ENCODE peak calls at places on chromosomes 16 and 17, in four cellular contexts. E, V, Y and H are unnamed samples.

GRCh38 chr16:56855201-56855600 is 9.8 kb upstream of the SLC12A3 start:
- DNase-seq in E (peak), V (no peak), Y (no peak), H (no peak)

GRCh38 chr16:72261127-72261526 is 89.2 kb upstream of the PMFBP1 start:
- DNase-seq in E (no peak), V (no peak), Y (no peak), H (no peak)

GRCh38 chr16:23491490-23492391 is 18.6 kb downstream of the GGA2 start:
- DNase-seq in E (no peak), V (no peak), Y (peak), H (no peak)

GRCh38 chr17:82318772-82319606 is 1.6 kb upstream of the CD7 start:
- DNase-seq in E (no peak), V (no peak), Y (no peak), H (no peak)

GRCh38 chr17:67379251-67379630 is 2.2 kb downstream of the PITPNC1 start:
- DNase-seq in E (no peak), V (no peak), Y (no peak), H (no peak)

GRCh38 chr17:48250949-48251348 is 143.4 kb downstream of the SNX11 start:
- DNase-seq in E (no peak), V (no peak), Y (no peak), H (no peak)

GRCh38 chr16:58346831-58347371 is 45.4 kb upstream of the GINS3 start:
- DNase-seq in E (no peak), V (no peak), Y (no peak), H (no peak)

GRCh38 chr17:21095735-21096134 is 31.0 kb upstream of the DHRS7B start:
- DNase-seq in E (no peak), V (no peak), Y (no peak), H (no peak)

GRCh38 chr17:57940217-57940616 is 15.0 kb downstream of the CUEDC1 start:
- DNase-seq in E (no peak), V (no peak), Y (no peak), H (no peak)

GRCh38 chr16:61042736-61043135 is 993.5 kb downstream of the CDH8 start:
- DNase-seq in E (no peak), V (no peak), Y (no peak), H (no peak)

GRCh38 chr17:8151641-8152111 is 528 bp downstream of the PER1 start:
- DNase-seq in E (peak), V (peak), Y (peak), H (peak)

GRCh38 chr17:71516149-71516548 is 604.7 kb upstream of the SOX9 start:
- DNase-seq in E (no peak), V (no peak), Y (peak), H (no peak)

GRCh38 chr17:75776399-75777242 is 8.0 kb upstream of the UNK start:
- DNase-seq in E (no peak), V (no peak), Y (peak), H (peak)

GRCh38 chr17:46805771-46806170 is 12.7 kb downstream of the WNT3 start:
- DNase-seq in E (no peak), V (no peak), Y (no peak), H (no peak)

GRCh38 chr16:78106659-78107058 is 7.2 kb downstream of the WWOX start:
- DNase-seq in E (no peak), V (no peak), Y (no peak), H (no peak)

GRCh38 chr16:83955218-83956130 is 2.4 kb downstream of the OSGIN1 start:
- DNase-seq in E (no peak), V (no peak), Y (no peak), H (no peak)

GRCh38 chr17:50397919-50398285 is 579 bp upstream of the LRRC59 start:
- DNase-seq in E (no peak), V (no peak), Y (no peak), H (no peak)

GRCh38 chr17:37043201-37043600 is 94.4 kb downstream of the AATF start:
- DNase-seq in E (no peak), V (no peak), Y (peak), H (no peak)

GRCh38 chr16:78177927-78178326 is 78.5 kb downstream of the WWOX start:
- DNase-seq in E (no peak), V (no peak), Y (no peak), H (no peak)

GRCh38 chr16:3912897-3913296 is 32.4 kb upstream of the CREBBP start:
- DNase-seq in E (no peak), V (no peak), Y (no peak), H (no peak)

GRCh38 chr17:44044092-44044491 is 22.4 kb downstream of the LSM12 start:
- DNase-seq in E (no peak), V (peak), Y (peak), H (no peak)

GRCh38 chr16:15775209-15775608 is 81.6 kb downstream of the MYH11 start:
- DNase-seq in E (no peak), V (no peak), Y (peak), H (no peak)

GRCh38 chr16:20674684-20675487 is 22.6 kb downstream of the ACSM1 start:
- DNase-seq in E (no peak), V (peak), Y (no peak), H (no peak)

GRCh38 chr16:46830417-46830901 is 521 bp downstream of the C16orf87 start:
- DNase-seq in E (peak), V (no peak), Y (no peak), H (no peak)

GRCh38 chr17:18041776-18042175 is 2.6 kb downstream of the GID4 start:
- DNase-seq in E (no peak), V (no peak), Y (peak), H (no peak)

GRCh38 chr17:70772761-70773160 is 603.4 kb downstream of the KCNJ2 start:
- DNase-seq in E (no peak), V (no peak), Y (no peak), H (no peak)

GRCh38 chr16:64416232-64417010 is 705.4 kb downstream of the CDH11 start:
- DNase-seq in E (no peak), V (no peak), Y (peak), H (no peak)

GRCh38 chr17:65561394-65562205 is at the start of gene AXIN2:
- DNase-seq in E (peak), V (peak), Y (peak), H (peak)
- H3K4me3 ChIP-seq in E (peak), V (no peak), Y (peak), H (peak)

GRCh38 chr16:85048921-85049562 is 21.4 kb downstream of the KIAA0513 start:
- DNase-seq in E (no peak), V (no peak), Y (no peak), H (no peak)

GRCh38 chr16:85051710-85052082 is 24.1 kb downstream of the KIAA0513 start:
- DNase-seq in E (no peak), V (no peak), Y (no peak), H (no peak)

GRCh38 chr16:85051067-85051709 is 23.6 kb downstream of the KIAA0513 start:
- DNase-seq in E (no peak), V (no peak), Y (no peak), H (no peak)

GRCh38 chr16:85047867-85048455 is 20.4 kb downstream of the KIAA0513 start:
- DNase-seq in E (no peak), V (no peak), Y (no peak), H (no peak)

GRCh38 chr16:85049864-85050263 is 22.3 kb downstream of the KIAA0513 start:
- DNase-seq in E (no peak), V (no peak), Y (no peak), H (no peak)
- TF ChIP-seq CTCF in E (no peak), V (no peak), Y (no peak), H (no peak)

GRCh38 chr17:12545877-12546513 is 119.7 kb upstream of the MYOCD start:
- DNase-seq in E (no peak), V (no peak), Y (peak), H (no peak)

GRCh38 chr17:12548558-12548957 is 117.1 kb upstream of the MYOCD start:
- DNase-seq in E (no peak), V (no peak), Y (no peak), H (no peak)

GRCh38 chr17:12547829-12548228 is 117.9 kb upstream of the MYOCD start:
- DNase-seq in E (no peak), V (peak), Y (no peak), H (no peak)

GRCh38 chr17:12546983-12547382 is 118.7 kb upstream of the MYOCD start:
- DNase-seq in E (no peak), V (no peak), Y (no peak), H (no peak)

DNA sequence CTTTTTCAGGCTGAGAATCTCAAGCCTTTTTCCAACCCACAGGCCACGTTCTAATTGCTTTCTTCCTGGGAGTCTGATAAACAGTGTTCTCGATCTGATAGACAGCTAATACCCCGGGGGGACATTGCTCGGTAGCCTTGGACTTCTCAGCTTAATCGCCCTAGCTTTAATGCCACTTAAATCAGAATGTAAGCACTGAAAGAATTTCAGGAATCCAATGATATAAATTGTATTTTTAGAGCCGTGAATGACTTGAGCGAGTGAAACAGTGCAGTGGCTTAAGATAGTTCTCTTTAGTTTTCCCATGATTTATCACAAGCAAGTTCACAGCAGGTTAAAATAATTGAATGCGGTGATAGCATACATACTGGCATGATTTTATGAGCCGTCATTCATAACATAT is 116.2 kb upstream of the MYOCD start:
- DNase-seq in E (no peak), V (no peak), Y (no peak), H (no peak)
- H3K4me3 ChIP-seq in E (no peak), V (no peak), Y (no peak), H (no peak)

DNA sequence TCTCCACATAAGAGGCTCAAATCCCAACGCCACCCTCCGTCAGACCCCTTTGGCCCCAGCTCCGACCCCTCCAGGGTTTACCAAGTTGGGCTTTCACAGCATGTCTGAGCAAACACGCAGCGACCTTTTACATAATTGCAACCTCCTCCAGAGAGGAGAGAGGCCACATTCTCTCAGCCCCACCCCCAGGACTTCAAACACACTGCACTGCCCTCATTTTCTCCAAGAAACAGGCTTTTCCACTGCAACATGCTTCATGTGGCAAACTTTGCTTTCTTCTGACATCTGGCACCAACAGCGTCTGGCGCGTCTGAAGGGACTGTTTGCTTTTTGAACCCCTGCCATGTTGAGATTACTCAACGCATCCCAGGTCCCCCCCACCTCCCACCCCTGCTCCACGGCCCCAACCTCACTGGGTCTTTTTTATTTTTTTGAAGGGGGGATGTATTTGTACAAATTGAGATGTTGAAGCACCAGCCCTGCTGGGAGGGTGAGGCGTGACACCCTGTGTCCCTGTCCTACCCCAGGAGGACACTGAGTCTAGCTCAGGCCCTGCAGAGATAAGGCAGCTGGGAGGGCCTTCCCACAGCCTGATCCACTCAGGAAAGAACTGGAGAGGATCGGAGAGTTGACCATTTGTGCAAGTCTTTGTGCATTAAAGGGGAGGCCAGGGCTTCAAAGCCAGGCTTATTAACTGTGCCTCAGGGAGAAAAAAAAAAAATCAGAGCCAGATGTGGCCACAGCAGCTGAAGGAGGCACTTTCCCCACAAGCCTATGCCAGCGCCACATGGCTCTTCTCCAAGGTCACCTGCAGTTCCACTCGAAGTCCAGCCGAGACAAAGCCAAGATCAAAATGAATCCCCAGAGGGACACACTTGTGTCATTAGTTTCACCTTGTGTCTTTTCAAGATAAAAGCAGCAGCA is 29.7 kb downstream of the AXIN2 start:
- DNase-seq in E (peak), V (peak), Y (no peak), H (peak)
- TF ChIP-seq CTCF in E (no peak), V (no peak), Y (no peak), H (no peak)

GRCh38 chr17:40020146-40020545 is 4.9 kb downstream of the CSF3 start:
- DNase-seq in E (no peak), V (no peak), Y (no peak), H (no peak)
- H3K4me3 ChIP-seq in E (no peak), V (no peak), Y (no peak), H (no peak)

GRCh38 chr16:67148221-67148620 is 2.6 kb downstream of the B3GNT9 start:
- DNase-seq in E (no peak), V (no peak), Y (no peak), H (no peak)
- TF ChIP-seq CTCF in E (no peak), V (no peak), Y (no peak), H (no peak)

GRCh38 chr16:30067584-30067916 is 2.0 kb downstream of the ALDOA start:
- DNase-seq in E (no peak), V (no peak), Y (no peak), H (no peak)
- H3K4me3 ChIP-seq in E (peak), V (peak), Y (peak), H (peak)